ENCODE peak calls at places on chromosomes 3 and 15, in four cellular contexts. B, P, Y and E are unnamed samples.

GRCh38 chr3:165624761-165625160 is 212.5 kb downstream of the BCHE start:
- DNase-seq in B (no peak), P (no peak), Y (no peak), E (no peak)

GRCh38 chr15:55993804-55994539 is 560 bp upstream of the NEDD4 start:
- DNase-seq in B (no peak), Y (no peak), P (no peak), E (peak; percentile 33)

GRCh38 chr3:53163459-53164387 is 2.7 kb downstream of the PRKCD start:
- DNase-seq in Y (no peak), P (no peak), B (no peak), E (no peak)

GRCh38 chr3:132722165-132723023 is at the start of gene NPHP3:
- DNase-seq in P (peak; percentile 96), B (peak; percentile 100), Y (peak; percentile 95), E (peak; percentile 96)

GRCh38 chr15:90660195-90660995 is 56.8 kb upstream of the BLM start:
- DNase-seq in B (peak; percentile 27), Y (peak; percentile 70), P (peak; percentile 84), E (peak; percentile 53)

GRCh38 chr3:31436830-31437229 is 95.9 kb upstream of the STT3B start:
- DNase-seq in B (no peak), Y (no peak), P (no peak), E (no peak)

GRCh38 chr15:69296606-69297005 is 2.1 kb upstream of the PAQR5 start:
- DNase-seq in Y (no peak), B (no peak), P (no peak), E (no peak)

GRCh38 chr15:58475573-58476524 is 44.1 kb downstream of the LIPC start:
- DNase-seq in P (no peak), Y (no peak), B (no peak), E (no peak)

GRCh38 chr3:88301273-88302002 is 151.7 kb downstream of the C3orf38 start:
- DNase-seq in Y (peak; percentile 4), B (no peak), P (no peak), E (no peak)

GRCh38 chr15:101043911-101044624 is 124.9 kb downstream of the LRRK1 start:
- DNase-seq in P (peak; percentile 30), B (no peak), Y (no peak), E (no peak)

GRCh38 chr3:143977326-143978262 is 6.0 kb downstream of the DIPK2A start:
- DNase-seq in B (no peak), Y (no peak), P (no peak), E (no peak)

GRCh38 chr3:127448161-127448561 is 142.4 kb downstream of the TPRA1 start:
- DNase-seq in B (no peak), P (no peak), Y (no peak), E (no peak)

GRCh38 chr3:172666873-172667694 is 43.8 kb downstream of the NCEH1 start:
- DNase-seq in B (peak; percentile 77), P (peak; percentile 77), Y (no peak), E (peak; percentile 70)

GRCh38 chr3:126922466-126922865 is 60.4 kb upstream of the PLXNA1 start:
- DNase-seq in Y (no peak), P (no peak), B (no peak), E (no peak)

GRCh38 chr15:36966704-36967103 is 133.6 kb downstream of the MEIS2 start:
- DNase-seq in P (no peak), Y (no peak), B (no peak), E (no peak)

GRCh38 chr3:161600185-161600584 is 103.6 kb downstream of the OTOL1 start:
- DNase-seq in B (no peak), Y (no peak), P (no peak), E (no peak)

GRCh38 chr3:10936686-10937085 is 55.9 kb upstream of the SLC6A1 start:
- DNase-seq in B (no peak), P (no peak), Y (no peak), E (no peak)

GRCh38 chr3:111709645-111710044 is 114.5 kb upstream of the ZBED2 start:
- DNase-seq in B (no peak), P (no peak), Y (no peak), E (no peak)